ENCODE peak calls at places on chromosomes 6 and 20, in four cellular contexts. One of them, this sample, is unnamed.

GRCh38 chr6:115514656-115515055 is 546.0 kb downstream of the FRK start:
- DNase-seq in brain microvascular endothelial cell: no peak
- DNase-seq in PC-9: no peak
- DNase-seq in cardiac muscle cell: peak; percentile 29
- DNase-seq in this sample: no peak

GRCh38 chr6:75210885-75211739 is 5.3 kb upstream of the COL12A1 start:
- DNase-seq in PC-9: peak; percentile 47
- DNase-seq in brain microvascular endothelial cell: peak; percentile 68
- DNase-seq in cardiac muscle cell: peak; percentile 83
- DNase-seq in this sample: no peak

GRCh38 chr6:88238065-88238464 is 71.9 kb upstream of the CNR1 start:
- DNase-seq in brain microvascular endothelial cell: peak; percentile 12
- DNase-seq in cardiac muscle cell: no peak
- DNase-seq in PC-9: no peak
- DNase-seq in this sample: peak; percentile 41

GRCh38 chr20:43451400-43451799 is 6.3 kb upstream of the SRSF6 start:
- DNase-seq in brain microvascular endothelial cell: no peak
- DNase-seq in cardiac muscle cell: no peak
- DNase-seq in PC-9: no peak
- DNase-seq in this sample: no peak

GRCh38 chr6:137316626-137317025 is 97.4 kb upstream of the IFNGR1 start:
- DNase-seq in PC-9: no peak
- DNase-seq in cardiac muscle cell: peak; percentile 36
- DNase-seq in brain microvascular endothelial cell: no peak
- DNase-seq in this sample: no peak

GRCh38 chr20:47502271-47502730 is 614 bp downstream of the NCOA3 start:
- DNase-seq in cardiac muscle cell: peak; percentile 21
- DNase-seq in PC-9: no peak
- DNase-seq in brain microvascular endothelial cell: no peak
- DNase-seq in this sample: no peak

GRCh38 chr6:3758842-3759144 is 7.3 kb upstream of the PXDC1 start:
- DNase-seq in cardiac muscle cell: no peak
- DNase-seq in brain microvascular endothelial cell: no peak
- DNase-seq in PC-9: no peak
- DNase-seq in this sample: no peak

GRCh38 chr6:32932132-32932868 is 8.5 kb downstream of the HLA-DMB start:
- DNase-seq in brain microvascular endothelial cell: no peak
- DNase-seq in PC-9: no peak
- DNase-seq in cardiac muscle cell: peak; percentile 27
- DNase-seq in this sample: no peak

GRCh38 chr6:117711369-117711768 is 36.1 kb downstream of the NUS1 start:
- DNase-seq in brain microvascular endothelial cell: no peak
- DNase-seq in PC-9: no peak
- DNase-seq in cardiac muscle cell: no peak
- DNase-seq in this sample: no peak

GRCh38 chr6:7261030-7261841 is 51.8 kb downstream of the SSR1 start:
- DNase-seq in brain microvascular endothelial cell: peak; percentile 78
- DNase-seq in cardiac muscle cell: peak; percentile 87
- DNase-seq in PC-9: peak; percentile 74
- DNase-seq in this sample: peak; percentile 85

GRCh38 chr6:152948150-152948768 is 34.6 kb downstream of the FBXO5 start:
- DNase-seq in cardiac muscle cell: peak; percentile 68
- DNase-seq in PC-9: no peak
- DNase-seq in brain microvascular endothelial cell: peak; percentile 25
- DNase-seq in this sample: no peak

GRCh38 chr20:44772636-44773035 is 27.0 kb downstream of the KCNK15 start:
- DNase-seq in PC-9: no peak
- DNase-seq in brain microvascular endothelial cell: no peak
- DNase-seq in cardiac muscle cell: no peak
- DNase-seq in this sample: no peak

GRCh38 chr6:56927538-56928453 is 27.1 kb upstream of the BEND6 start:
- DNase-seq in PC-9: no peak
- DNase-seq in brain microvascular endothelial cell: no peak
- DNase-seq in cardiac muscle cell: no peak
- DNase-seq in this sample: no peak

GRCh38 chr6:84428300-84428907 is 201.0 kb upstream of the CEP162 start:
- DNase-seq in brain microvascular endothelial cell: peak; percentile 60
- DNase-seq in PC-9: no peak
- DNase-seq in cardiac muscle cell: peak; percentile 81
- DNase-seq in this sample: no peak

GRCh38 chr6:112660626-112661025 is 313.5 kb downstream of the RFPL4B start:
- DNase-seq in brain microvascular endothelial cell: no peak
- DNase-seq in PC-9: no peak
- DNase-seq in cardiac muscle cell: no peak
- DNase-seq in this sample: no peak

GRCh38 chr20:20824924-20825584 is 112.6 kb upstream of the RALGAPA2 start:
- DNase-seq in PC-9: no peak
- DNase-seq in brain microvascular endothelial cell: peak; percentile 11
- DNase-seq in cardiac muscle cell: peak; percentile 55
- DNase-seq in this sample: no peak

GRCh38 chr6:149317656-149318571 is at the start of gene TAB2:
- DNase-seq in PC-9: no peak
- DNase-seq in cardiac muscle cell: peak; percentile 54
- DNase-seq in brain microvascular endothelial cell: no peak
- DNase-seq in this sample: no peak

GRCh38 chr6:44896701-44897100 is 431.4 kb upstream of the RUNX2 start:
- DNase-seq in brain microvascular endothelial cell: no peak
- DNase-seq in cardiac muscle cell: no peak
- DNase-seq in PC-9: no peak
- DNase-seq in this sample: no peak

GRCh38 chr6:156698239-156699016 is 78.8 kb upstream of the ARID1B start:
- DNase-seq in cardiac muscle cell: no peak
- DNase-seq in PC-9: no peak
- DNase-seq in brain microvascular endothelial cell: no peak
- DNase-seq in this sample: no peak

GRCh38 chr20:35768731-35769664 is 2.8 kb upstream of the PHF20 start:
- DNase-seq in PC-9: peak; percentile 81
- DNase-seq in cardiac muscle cell: peak; percentile 98
- DNase-seq in brain microvascular endothelial cell: peak; percentile 99
- DNase-seq in this sample: peak; percentile 74

GRCh38 chr6:127821431-127821830 is 79.4 kb downstream of the THEMIS start:
- DNase-seq in PC-9: peak; percentile 12
- DNase-seq in brain microvascular endothelial cell: no peak
- DNase-seq in cardiac muscle cell: no peak
- DNase-seq in this sample: no peak

GRCh38 chr6:11025911-11026635 is 18.0 kb downstream of the ELOVL2 start:
- DNase-seq in PC-9: no peak
- DNase-seq in brain microvascular endothelial cell: no peak
- DNase-seq in cardiac muscle cell: no peak
- DNase-seq in this sample: no peak

GRCh38 chr20:59163641-59164530 is at the start of gene ZNF831:
- DNase-seq in brain microvascular endothelial cell: no peak
- DNase-seq in PC-9: no peak
- DNase-seq in cardiac muscle cell: no peak
- DNase-seq in this sample: no peak

GRCh38 chr6:167746377-167747151 is 80.1 kb upstream of the AFDN start:
- DNase-seq in brain microvascular endothelial cell: no peak
- DNase-seq in cardiac muscle cell: no peak
- DNase-seq in PC-9: no peak
- DNase-seq in this sample: no peak

GRCh38 chr20:42524058-42524457 is 665.6 kb downstream of the PTPRT start:
- DNase-seq in PC-9: no peak
- DNase-seq in brain microvascular endothelial cell: no peak
- DNase-seq in cardiac muscle cell: no peak
- DNase-seq in this sample: no peak

GRCh38 chr6:134657751-134658522 is 292.0 kb downstream of the ALDH8A1 start:
- DNase-seq in cardiac muscle cell: no peak
- DNase-seq in PC-9: peak; percentile 65
- DNase-seq in brain microvascular endothelial cell: no peak
- DNase-seq in this sample: no peak

GRCh38 chr6:6002809-6003333 is 3.9 kb downstream of the NRN1 start:
- DNase-seq in cardiac muscle cell: no peak
- DNase-seq in brain microvascular endothelial cell: no peak
- DNase-seq in PC-9: no peak
- DNase-seq in this sample: no peak

GRCh38 chr6:44219053-44219814 is 2.5 kb downstream of the MYMX start:
- DNase-seq in PC-9: peak; percentile 67
- DNase-seq in brain microvascular endothelial cell: no peak
- DNase-seq in cardiac muscle cell: peak; percentile 76
- DNase-seq in this sample: no peak

GRCh38 chr6:163808871-163809270 is 394.4 kb downstream of the QKI start:
- DNase-seq in cardiac muscle cell: no peak
- DNase-seq in brain microvascular endothelial cell: no peak
- DNase-seq in PC-9: no peak
- DNase-seq in this sample: no peak

GRCh38 chr6:149990672-149991402 is 27.1 kb downstream of the ULBP1 start:
- DNase-seq in PC-9: no peak
- DNase-seq in brain microvascular endothelial cell: no peak
- DNase-seq in cardiac muscle cell: no peak
- DNase-seq in this sample: no peak

GRCh38 chr6:60671369-60671768 is 1614.7 kb downstream of the KHDRBS2 start:
- DNase-seq in cardiac muscle cell: no peak
- DNase-seq in brain microvascular endothelial cell: no peak
- DNase-seq in PC-9: no peak
- DNase-seq in this sample: no peak
- H3K36me3 ChIP-seq in cardiac muscle cell: no peaks in the 10 kb centered on the region
- H3K36me3 ChIP-seq in brain microvascular endothelial cell: no peaks in the 10 kb centered on the region
- H3K36me3 ChIP-seq in PC-9: no peaks in the 10 kb centered on the region
- H3K36me3 ChIP-seq in this sample: no peaks in the 10 kb centered on the region

GRCh38 chr20:63597651-63598478 is 23.8 kb upstream of the HELZ2 start:
- DNase-seq in brain microvascular endothelial cell: no peak
- DNase-seq in PC-9: no peak
- DNase-seq in cardiac muscle cell: no peak
- DNase-seq in this sample: no peak
- H3K36me3 ChIP-seq in brain microvascular endothelial cell: peaks cover 28% of the 10 kb centered on the region
- H3K36me3 ChIP-seq in PC-9: peaks cover 5% of the 10 kb centered on the region
- H3K36me3 ChIP-seq in cardiac muscle cell: peaks cover 8% of the 10 kb centered on the region
- H3K36me3 ChIP-seq in this sample: peaks cover 15% of the 10 kb centered on the region

GRCh38 chr6:89681983-89682564 is 43.5 kb upstream of the LYRM2 start:
- DNase-seq in cardiac muscle cell: no peak
- DNase-seq in brain microvascular endothelial cell: no peak
- DNase-seq in PC-9: no peak
- DNase-seq in this sample: no peak
- H3K36me3 ChIP-seq in cardiac muscle cell: peaks cover 53% of the 10 kb centered on the region
- H3K36me3 ChIP-seq in brain microvascular endothelial cell: peaks cover 61% of the 10 kb centered on the region
- H3K36me3 ChIP-seq in PC-9: no peaks in the 10 kb centered on the region
- H3K36me3 ChIP-seq in this sample: peaks cover 38% of the 10 kb centered on the region

GRCh38 chr20:62357681-62358080 is 9.4 kb downstream of the LAMA5 start:
- DNase-seq in brain microvascular endothelial cell: no peak
- DNase-seq in cardiac muscle cell: no peak
- DNase-seq in PC-9: no peak
- DNase-seq in this sample: no peak
- H3K36me3 ChIP-seq in brain microvascular endothelial cell: peaks cover 2% of the 10 kb centered on the region
- H3K36me3 ChIP-seq in cardiac muscle cell: no peaks in the 10 kb centered on the region
- H3K36me3 ChIP-seq in PC-9: no peaks in the 10 kb centered on the region
- H3K36me3 ChIP-seq in this sample: peaks cover 13% of the 10 kb centered on the region